ENCODE peak calls at places on chromosomes 1 and 21, in ten cellular contexts. One of them, this sample, is unnamed.
A peak's percentile ranks its signal among the peaks of the same experiment; 100 is the strongest.

GRCh38 chr1:25431495-25432363 is 1.0 kb downstream of the MACO1 start:
- DNase-seq in CD4-positive, alpha-beta T cell: no peak
- DNase-seq in thyroid gland: peak; percentile 26
- DNase-seq in brain microvascular endothelial cell: no peak
- DNase-seq in fibroblast of pulmonary artery: no peak
- DNase-seq in progenitor cell of endocrine pancreas: no peak
- DNase-seq in uterus: peak; percentile 36
- DNase-seq in mesothelial cell of epicardium: no peak
- DNase-seq in GM12865: no peak
- DNase-seq in IMR-90: no peak
- DNase-seq in this sample: peak; percentile 31

GRCh38 chr1:84582802-84583587 is 8.8 kb upstream of the CTBS start:
- DNase-seq in thyroid gland: no peak
- DNase-seq in uterus: no peak
- DNase-seq in brain microvascular endothelial cell: no peak
- DNase-seq in GM12865: peak; percentile 27
- DNase-seq in fibroblast of pulmonary artery: peak; percentile 74
- DNase-seq in progenitor cell of endocrine pancreas: no peak
- DNase-seq in mesothelial cell of epicardium: no peak
- DNase-seq in CD4-positive, alpha-beta T cell: no peak
- DNase-seq in IMR-90: no peak
- DNase-seq in this sample: no peak

GRCh38 chr1:64171797-64172281 is 31.6 kb upstream of the UBE2U start:
- DNase-seq in IMR-90: peak; percentile 85
- DNase-seq in CD4-positive, alpha-beta T cell: no peak
- DNase-seq in thyroid gland: no peak
- DNase-seq in uterus: no peak
- DNase-seq in fibroblast of pulmonary artery: peak; percentile 65
- DNase-seq in mesothelial cell of epicardium: no peak
- DNase-seq in progenitor cell of endocrine pancreas: no peak
- DNase-seq in GM12865: peak; percentile 63
- DNase-seq in brain microvascular endothelial cell: peak; percentile 64
- DNase-seq in this sample: no peak

GRCh38 chr1:145999321-146000024 is 3.1 kb upstream of the TXNIP start:
- DNase-seq in uterus: peak; percentile 77
- DNase-seq in fibroblast of pulmonary artery: no peak
- DNase-seq in brain microvascular endothelial cell: no peak
- DNase-seq in mesothelial cell of epicardium: no peak
- DNase-seq in progenitor cell of endocrine pancreas: no peak
- DNase-seq in thyroid gland: peak; percentile 79
- DNase-seq in CD4-positive, alpha-beta T cell: peak; percentile 33
- DNase-seq in IMR-90: no peak
- DNase-seq in GM12865: peak; percentile 18
- DNase-seq in this sample: no peak

GRCh38 chr1:155645648-155646047 is 35.6 kb downstream of the MSTO1 start:
- DNase-seq in mesothelial cell of epicardium: no peak
- DNase-seq in uterus: no peak
- DNase-seq in IMR-90: no peak
- DNase-seq in CD4-positive, alpha-beta T cell: no peak
- DNase-seq in thyroid gland: no peak
- DNase-seq in fibroblast of pulmonary artery: peak; percentile 49
- DNase-seq in GM12865: no peak
- DNase-seq in brain microvascular endothelial cell: no peak
- DNase-seq in progenitor cell of endocrine pancreas: no peak
- DNase-seq in this sample: no peak

GRCh38 chr1:230215049-230215448 is 148.0 kb downstream of the GALNT2 start:
- DNase-seq in GM12865: no peak
- DNase-seq in uterus: peak; percentile 44
- DNase-seq in thyroid gland: peak; percentile 38
- DNase-seq in IMR-90: peak; percentile 64
- DNase-seq in brain microvascular endothelial cell: peak; percentile 56
- DNase-seq in progenitor cell of endocrine pancreas: no peak
- DNase-seq in fibroblast of pulmonary artery: peak; percentile 89
- DNase-seq in CD4-positive, alpha-beta T cell: no peak
- DNase-seq in mesothelial cell of epicardium: no peak
- DNase-seq in this sample: peak; percentile 44

GRCh38 chr1:167713330-167714081 is 8.3 kb upstream of the MPZL1 start:
- DNase-seq in GM12865: peak; percentile 46
- DNase-seq in fibroblast of pulmonary artery: peak; percentile 40
- DNase-seq in mesothelial cell of epicardium: peak; percentile 49
- DNase-seq in progenitor cell of endocrine pancreas: no peak
- DNase-seq in thyroid gland: peak; percentile 52
- DNase-seq in CD4-positive, alpha-beta T cell: no peak
- DNase-seq in IMR-90: peak; percentile 24
- DNase-seq in brain microvascular endothelial cell: no peak
- DNase-seq in uterus: peak; percentile 36
- DNase-seq in this sample: peak; percentile 32

GRCh38 chr1:16167331-16168143 is 11.7 kb upstream of the EPHA2 start:
- DNase-seq in GM12865: peak; percentile 57
- DNase-seq in CD4-positive, alpha-beta T cell: peak; percentile 50
- DNase-seq in uterus: no peak
- DNase-seq in thyroid gland: peak; percentile 67
- DNase-seq in mesothelial cell of epicardium: peak; percentile 87
- DNase-seq in IMR-90: no peak
- DNase-seq in progenitor cell of endocrine pancreas: peak; percentile 65
- DNase-seq in fibroblast of pulmonary artery: no peak
- DNase-seq in brain microvascular endothelial cell: no peak
- DNase-seq in this sample: no peak

GRCh38 chr1:178632619-178633018 is 92.4 kb upstream of the RALGPS2 start:
- DNase-seq in fibroblast of pulmonary artery: no peak
- DNase-seq in IMR-90: peak; percentile 72
- DNase-seq in CD4-positive, alpha-beta T cell: no peak
- DNase-seq in uterus: no peak
- DNase-seq in mesothelial cell of epicardium: no peak
- DNase-seq in progenitor cell of endocrine pancreas: no peak
- DNase-seq in thyroid gland: no peak
- DNase-seq in brain microvascular endothelial cell: no peak
- DNase-seq in GM12865: no peak
- DNase-seq in this sample: no peak

GRCh38 chr1:159877695-159878444 is 15.4 kb upstream of the VSIG8 start:
- DNase-seq in uterus: no peak
- DNase-seq in thyroid gland: no peak
- DNase-seq in fibroblast of pulmonary artery: no peak
- DNase-seq in IMR-90: no peak
- DNase-seq in CD4-positive, alpha-beta T cell: no peak
- DNase-seq in GM12865: peak; percentile 13
- DNase-seq in brain microvascular endothelial cell: no peak
- DNase-seq in mesothelial cell of epicardium: no peak
- DNase-seq in progenitor cell of endocrine pancreas: no peak
- DNase-seq in this sample: no peak

GRCh38 chr1:226427131-226427530 is 19.2 kb upstream of the PARP1 start:
- DNase-seq in progenitor cell of endocrine pancreas: no peak
- DNase-seq in thyroid gland: no peak
- DNase-seq in GM12865: no peak
- DNase-seq in brain microvascular endothelial cell: no peak
- DNase-seq in IMR-90: no peak
- DNase-seq in fibroblast of pulmonary artery: no peak
- DNase-seq in uterus: no peak
- DNase-seq in mesothelial cell of epicardium: no peak
- DNase-seq in CD4-positive, alpha-beta T cell: no peak
- DNase-seq in this sample: no peak

GRCh38 chr1:226425004-226425378 is 17.1 kb upstream of the PARP1 start:
- DNase-seq in CD4-positive, alpha-beta T cell: no peak
- DNase-seq in brain microvascular endothelial cell: no peak
- DNase-seq in uterus: no peak
- DNase-seq in GM12865: no peak
- DNase-seq in mesothelial cell of epicardium: no peak
- DNase-seq in thyroid gland: no peak
- DNase-seq in IMR-90: no peak
- DNase-seq in progenitor cell of endocrine pancreas: no peak
- DNase-seq in fibroblast of pulmonary artery: no peak
- DNase-seq in this sample: no peak

GRCh38 chr1:226422478-226422877 is 14.6 kb upstream of the PARP1 start:
- DNase-seq in brain microvascular endothelial cell: no peak
- DNase-seq in progenitor cell of endocrine pancreas: no peak
- DNase-seq in fibroblast of pulmonary artery: no peak
- DNase-seq in GM12865: no peak
- DNase-seq in mesothelial cell of epicardium: no peak
- DNase-seq in IMR-90: no peak
- DNase-seq in thyroid gland: no peak
- DNase-seq in uterus: no peak
- DNase-seq in CD4-positive, alpha-beta T cell: no peak
- DNase-seq in this sample: no peak

GRCh38 chr1:226425431-226426031 is 17.6 kb upstream of the PARP1 start:
- DNase-seq in mesothelial cell of epicardium: no peak
- DNase-seq in IMR-90: no peak
- DNase-seq in brain microvascular endothelial cell: no peak
- DNase-seq in thyroid gland: no peak
- DNase-seq in progenitor cell of endocrine pancreas: no peak
- DNase-seq in GM12865: peak; percentile 60
- DNase-seq in uterus: no peak
- DNase-seq in CD4-positive, alpha-beta T cell: peak; percentile 14
- DNase-seq in fibroblast of pulmonary artery: no peak
- DNase-seq in this sample: no peak

GRCh38 chr1:226424228-226425003 is 16.5 kb upstream of the PARP1 start:
- DNase-seq in uterus: no peak
- DNase-seq in fibroblast of pulmonary artery: peak; percentile 39
- DNase-seq in thyroid gland: no peak
- DNase-seq in progenitor cell of endocrine pancreas: no peak
- DNase-seq in CD4-positive, alpha-beta T cell: no peak
- DNase-seq in GM12865: peak; percentile 45
- DNase-seq in IMR-90: peak; percentile 10
- DNase-seq in mesothelial cell of epicardium: no peak
- DNase-seq in brain microvascular endothelial cell: no peak
- DNase-seq in this sample: no peak
- TF ChIP-seq CTCF in uterus: peak; percentile 56
- TF ChIP-seq CTCF in fibroblast of pulmonary artery: peak; percentile 59
- TF ChIP-seq CTCF in thyroid gland: peak; percentile 51
- TF ChIP-seq CTCF in progenitor cell of endocrine pancreas: peak; percentile 57
- TF ChIP-seq CTCF in CD4-positive, alpha-beta T cell: peak; percentile 68
- TF ChIP-seq CTCF in GM12865: peak; percentile 37
- TF ChIP-seq CTCF in IMR-90: peak; percentile 26
- TF ChIP-seq CTCF in mesothelial cell of epicardium: peak; percentile 48
- TF ChIP-seq CTCF in brain microvascular endothelial cell: peak; percentile 62
- TF ChIP-seq CTCF in this sample: peak; percentile 42

GRCh38 chr1:233791750-233792149 is 112.7 kb upstream of the SLC35F3 start:
- DNase-seq in uterus: no peak
- DNase-seq in fibroblast of pulmonary artery: no peak
- DNase-seq in mesothelial cell of epicardium: no peak
- DNase-seq in CD4-positive, alpha-beta T cell: no peak
- DNase-seq in brain microvascular endothelial cell: no peak
- DNase-seq in GM12865: no peak
- DNase-seq in IMR-90: no peak
- DNase-seq in progenitor cell of endocrine pancreas: no peak
- DNase-seq in thyroid gland: no peak
- DNase-seq in this sample: no peak

GRCh38 chr1:233790121-233790520 is 114.4 kb upstream of the SLC35F3 start:
- DNase-seq in thyroid gland: no peak
- DNase-seq in brain microvascular endothelial cell: no peak
- DNase-seq in CD4-positive, alpha-beta T cell: no peak
- DNase-seq in GM12865: no peak
- DNase-seq in mesothelial cell of epicardium: no peak
- DNase-seq in fibroblast of pulmonary artery: no peak
- DNase-seq in uterus: no peak
- DNase-seq in progenitor cell of endocrine pancreas: no peak
- DNase-seq in IMR-90: no peak
- DNase-seq in this sample: no peak

GRCh38 chr1:233788687-233789086 is 115.8 kb upstream of the SLC35F3 start:
- DNase-seq in progenitor cell of endocrine pancreas: no peak
- DNase-seq in IMR-90: no peak
- DNase-seq in thyroid gland: no peak
- DNase-seq in GM12865: no peak
- DNase-seq in mesothelial cell of epicardium: no peak
- DNase-seq in brain microvascular endothelial cell: no peak
- DNase-seq in uterus: no peak
- DNase-seq in fibroblast of pulmonary artery: no peak
- DNase-seq in CD4-positive, alpha-beta T cell: no peak
- DNase-seq in this sample: no peak

GRCh38 chr1:233790662-233791371 is 113.7 kb upstream of the SLC35F3 start:
- DNase-seq in uterus: peak; percentile 31
- DNase-seq in brain microvascular endothelial cell: peak; percentile 2
- DNase-seq in CD4-positive, alpha-beta T cell: no peak
- DNase-seq in GM12865: peak; percentile 77
- DNase-seq in progenitor cell of endocrine pancreas: no peak
- DNase-seq in IMR-90: peak; percentile 34
- DNase-seq in thyroid gland: peak; percentile 14
- DNase-seq in fibroblast of pulmonary artery: peak; percentile 71
- DNase-seq in mesothelial cell of epicardium: peak; percentile 40
- DNase-seq in this sample: no peak

GRCh38 chr1:233791372-233791703 is 113.1 kb upstream of the SLC35F3 start:
- DNase-seq in progenitor cell of endocrine pancreas: no peak
- DNase-seq in uterus: no peak
- DNase-seq in CD4-positive, alpha-beta T cell: no peak
- DNase-seq in brain microvascular endothelial cell: no peak
- DNase-seq in GM12865: no peak
- DNase-seq in IMR-90: no peak
- DNase-seq in fibroblast of pulmonary artery: no peak
- DNase-seq in thyroid gland: no peak
- DNase-seq in mesothelial cell of epicardium: no peak
- DNase-seq in this sample: no peak
- TF ChIP-seq CTCF in progenitor cell of endocrine pancreas: no peak
- TF ChIP-seq CTCF in uterus: no peak
- TF ChIP-seq CTCF in CD4-positive, alpha-beta T cell: no peak
- TF ChIP-seq CTCF in brain microvascular endothelial cell: no peak
- TF ChIP-seq CTCF in GM12865: no peak
- TF ChIP-seq CTCF in IMR-90: no peak
- TF ChIP-seq CTCF in fibroblast of pulmonary artery: no peak
- TF ChIP-seq CTCF in thyroid gland: no peak
- TF ChIP-seq CTCF in mesothelial cell of epicardium: peak; percentile 24
- TF ChIP-seq CTCF in this sample: no peak

DNA sequence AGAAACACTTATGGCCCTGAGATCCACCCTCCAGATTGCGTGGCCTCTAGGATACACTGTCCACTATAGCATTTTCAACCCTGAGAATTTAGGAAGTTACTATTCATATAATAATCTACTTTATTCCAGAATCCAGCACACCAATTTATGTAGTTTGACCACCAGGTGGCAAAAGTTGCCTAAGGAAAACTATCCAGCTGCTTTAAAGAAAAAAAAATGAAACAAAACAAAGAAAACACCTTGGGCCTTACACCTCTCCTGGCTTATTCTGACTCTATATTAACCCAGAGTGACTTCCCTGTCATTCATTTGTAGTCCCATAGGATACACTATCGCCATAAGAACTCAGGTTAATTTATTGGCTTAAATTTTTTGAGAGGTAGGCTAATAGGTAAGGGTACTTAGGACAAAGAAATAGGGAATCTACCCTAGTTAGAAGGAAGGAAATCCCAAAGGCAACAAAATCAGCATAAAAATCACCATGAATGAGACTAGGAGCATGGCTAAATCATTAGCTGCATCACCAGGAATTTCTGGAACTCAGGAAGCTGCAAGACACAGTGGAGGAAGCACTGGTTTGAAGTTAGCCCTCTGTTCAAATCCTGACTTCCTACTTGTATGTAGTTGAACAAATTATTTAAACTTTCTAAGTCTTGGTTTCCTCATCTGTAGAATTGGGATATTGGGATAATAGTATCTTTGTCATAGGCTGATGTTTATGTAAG is 107.5 kb downstream of the SPAG17 start:
- DNase-seq in GM12865: peak; percentile 24
- DNase-seq in uterus: no peak
- DNase-seq in brain microvascular endothelial cell: peak; percentile 29
- DNase-seq in progenitor cell of endocrine pancreas: no peak
- DNase-seq in thyroid gland: peak; percentile 7
- DNase-seq in IMR-90: peak; percentile 44
- DNase-seq in fibroblast of pulmonary artery: peak; percentile 61
- DNase-seq in mesothelial cell of epicardium: no peak
- DNase-seq in CD4-positive, alpha-beta T cell: no peak
- DNase-seq in this sample: no peak
- TF ChIP-seq CTCF in GM12865: peak; percentile 8
- TF ChIP-seq CTCF in uterus: peak; percentile 4
- TF ChIP-seq CTCF in brain microvascular endothelial cell: peak; percentile 53
- TF ChIP-seq CTCF in progenitor cell of endocrine pancreas: peak; percentile 71
- TF ChIP-seq CTCF in thyroid gland: peak; percentile 58
- TF ChIP-seq CTCF in IMR-90: peak; percentile 67
- TF ChIP-seq CTCF in fibroblast of pulmonary artery: peak; percentile 58
- TF ChIP-seq CTCF in mesothelial cell of epicardium: peak; percentile 91
- TF ChIP-seq CTCF in CD4-positive, alpha-beta T cell: no peak
- TF ChIP-seq CTCF in this sample: no peak

GRCh38 chr21:42533306-42533962 is 19.8 kb downstream of the SLC37A1 start:
- DNase-seq in brain microvascular endothelial cell: no peak
- DNase-seq in mesothelial cell of epicardium: no peak
- DNase-seq in progenitor cell of endocrine pancreas: no peak
- DNase-seq in IMR-90: no peak
- DNase-seq in GM12865: no peak
- DNase-seq in CD4-positive, alpha-beta T cell: no peak
- DNase-seq in fibroblast of pulmonary artery: no peak
- DNase-seq in thyroid gland: peak; percentile 2
- DNase-seq in uterus: no peak
- DNase-seq in this sample: no peak
- TF ChIP-seq CTCF in brain microvascular endothelial cell: no peak
- TF ChIP-seq CTCF in mesothelial cell of epicardium: no peak
- TF ChIP-seq CTCF in progenitor cell of endocrine pancreas: no peak
- TF ChIP-seq CTCF in IMR-90: no peak
- TF ChIP-seq CTCF in GM12865: no peak
- TF ChIP-seq CTCF in CD4-positive, alpha-beta T cell: no peak
- TF ChIP-seq CTCF in fibroblast of pulmonary artery: no peak
- TF ChIP-seq CTCF in thyroid gland: no peak
- TF ChIP-seq CTCF in uterus: no peak
- TF ChIP-seq CTCF in this sample: no peak

This sample was measured in lung.